ENCODE peak calls at places on chromosomes 11 and 22, in four cellular contexts. One of them, this sample, is unnamed.

GRCh38 chr22:36763576-36763975 is 12.3 kb downstream of the IFT27 start:
- DNase-seq in HepG2: no peak
- DNase-seq in transverse colon: no peak
- DNase-seq in ovary: no peak
- DNase-seq in this sample: peak; percentile 32

GRCh38 chr22:37924386-37925065 is 18.4 kb downstream of the MICALL1 start:
- DNase-seq in ovary: no peak
- DNase-seq in transverse colon: no peak
- DNase-seq in HepG2: no peak
- DNase-seq in this sample: peak; percentile 78

GRCh38 chr11:27174026-27174425 is 133.4 kb downstream of the BBOX1 start:
- DNase-seq in transverse colon: no peak
- DNase-seq in ovary: no peak
- DNase-seq in HepG2: peak; percentile 8
- DNase-seq in this sample: peak; percentile 58

GRCh38 chr11:1570896-1571759 is 943 bp downstream of the DUSP8 start:
- DNase-seq in transverse colon: no peak
- DNase-seq in HepG2: no peak
- DNase-seq in ovary: no peak
- DNase-seq in this sample: no peak

GRCh38 chr11:56688554-56688953 is 10.3 kb upstream of the OR9G1 start:
- DNase-seq in ovary: no peak
- DNase-seq in transverse colon: no peak
- DNase-seq in HepG2: no peak
- DNase-seq in this sample: no peak

GRCh38 chr11:120142072-120142423 is 4.1 kb upstream of the TRIM29 start:
- DNase-seq in HepG2: no peak
- DNase-seq in transverse colon: no peak
- DNase-seq in ovary: no peak
- DNase-seq in this sample: no peak

GRCh38 chr11:2899080-2899783 is 13.7 kb upstream of the CDKN1C start:
- DNase-seq in HepG2: no peak
- DNase-seq in transverse colon: no peak
- DNase-seq in ovary: no peak
- DNase-seq in this sample: no peak

GRCh38 chr11:60145677-60146076 is 37.2 kb downstream of the MS4A6A start:
- DNase-seq in HepG2: no peak
- DNase-seq in transverse colon: no peak
- DNase-seq in ovary: no peak
- DNase-seq in this sample: no peak

GRCh38 chr11:3129591-3130268 is 35.4 kb downstream of the OSBPL5 start:
- DNase-seq in ovary: no peak
- DNase-seq in HepG2: no peak
- DNase-seq in transverse colon: no peak
- DNase-seq in this sample: no peak

GRCh38 chr22:27581688-27582087 is 219.9 kb downstream of the MN1 start:
- DNase-seq in transverse colon: peak; percentile 61
- DNase-seq in ovary: peak; percentile 85
- DNase-seq in HepG2: no peak
- DNase-seq in this sample: peak; percentile 32

GRCh38 chr22:46373838-46374662 is 38.5 kb downstream of the TRMU start:
- DNase-seq in transverse colon: peak; percentile 74
- DNase-seq in ovary: no peak
- DNase-seq in HepG2: no peak
- DNase-seq in this sample: no peak

GRCh38 chr22:24806663-24807001 is 621 bp downstream of the SGSM1 start:
- DNase-seq in ovary: peak; percentile 24
- DNase-seq in transverse colon: no peak
- DNase-seq in HepG2: no peak
- DNase-seq in this sample: no peak

GRCh38 chr11:28461846-28462245 is 353.7 kb downstream of the METTL15 start:
- DNase-seq in HepG2: peak; percentile 2
- DNase-seq in ovary: no peak
- DNase-seq in transverse colon: no peak
- DNase-seq in this sample: no peak

GRCh38 chr22:33380789-33381530 is 322.8 kb upstream of the SYN3 start:
- DNase-seq in HepG2: no peak
- DNase-seq in ovary: no peak
- DNase-seq in transverse colon: no peak
- DNase-seq in this sample: no peak

DNA sequence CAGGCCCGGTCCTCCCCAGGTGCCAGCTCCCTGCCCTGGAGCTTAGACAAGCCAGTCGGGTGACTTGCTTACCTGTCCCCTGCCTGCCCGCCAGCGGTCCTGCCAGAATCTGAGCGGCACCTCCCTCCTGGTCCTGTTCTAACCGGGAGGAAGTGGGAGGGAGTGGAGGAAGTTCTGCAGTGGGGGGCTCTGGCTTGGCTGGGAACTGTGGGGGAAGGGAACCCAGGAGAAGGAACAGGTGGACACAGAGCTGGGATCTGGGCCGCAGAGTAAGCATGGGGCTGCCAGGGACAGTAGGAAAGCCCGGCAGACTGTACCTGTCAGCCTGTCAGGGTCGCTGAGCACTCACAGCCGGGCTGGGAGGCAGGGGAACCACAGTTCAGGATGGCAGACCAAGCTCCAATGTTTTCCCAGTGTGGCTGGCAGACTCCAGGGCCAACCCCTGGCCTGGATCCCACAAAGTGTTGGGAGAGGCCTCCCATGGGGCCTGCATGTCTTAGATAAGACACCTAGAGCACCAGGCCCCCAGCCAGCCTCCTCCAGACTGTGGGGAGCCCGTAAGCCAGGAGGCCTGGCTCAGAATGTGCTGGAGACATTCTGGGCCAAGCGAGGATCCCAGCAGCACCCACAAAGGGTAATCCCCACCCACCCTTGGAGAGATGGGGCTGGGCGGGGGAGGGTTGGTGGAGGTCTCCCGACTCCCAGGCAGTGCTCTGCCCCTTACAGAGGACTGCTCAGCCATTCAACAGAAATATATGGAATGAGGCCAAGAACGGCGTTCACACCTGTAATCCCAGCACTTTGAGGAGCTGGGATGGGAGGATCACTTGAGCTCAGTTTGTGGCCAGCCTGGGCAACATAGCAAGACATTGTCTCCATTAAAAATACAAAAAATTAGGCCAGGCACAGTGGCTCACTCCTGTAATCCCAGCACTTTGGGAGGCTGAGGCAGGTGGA is 2.3 kb downstream of the CYB5R3 start:
- DNase-seq in ovary: peak; percentile 48
- DNase-seq in transverse colon: peak; percentile 61
- DNase-seq in HepG2: no peak
- DNase-seq in this sample: peak; percentile 91
- TF ChIP-seq EP300 in ovary: no peak
- TF ChIP-seq EP300 in transverse colon: no peak
- TF ChIP-seq EP300 in HepG2: no peak
- TF ChIP-seq EP300 in this sample: no peak

GRCh38 chr11:12693485-12694181 is 19.4 kb downstream of the TEAD1 start:
- DNase-seq in HepG2: peak; percentile 48
- DNase-seq in ovary: peak; percentile 51
- DNase-seq in transverse colon: peak; percentile 54
- DNase-seq in this sample: peak; percentile 42
- TF ChIP-seq EP300 in HepG2: no peak
- TF ChIP-seq EP300 in ovary: no peak
- TF ChIP-seq EP300 in transverse colon: no peak
- TF ChIP-seq EP300 in this sample: no peak

GRCh38 chr11:34805937-34806336 is 110.2 kb downstream of the APIP start:
- DNase-seq in ovary: no peak
- DNase-seq in HepG2: no peak
- DNase-seq in transverse colon: no peak
- DNase-seq in this sample: no peak
- TF ChIP-seq EP300 in ovary: no peak
- TF ChIP-seq EP300 in HepG2: no peak
- TF ChIP-seq EP300 in transverse colon: no peak
- TF ChIP-seq EP300 in this sample: no peak

DNA sequence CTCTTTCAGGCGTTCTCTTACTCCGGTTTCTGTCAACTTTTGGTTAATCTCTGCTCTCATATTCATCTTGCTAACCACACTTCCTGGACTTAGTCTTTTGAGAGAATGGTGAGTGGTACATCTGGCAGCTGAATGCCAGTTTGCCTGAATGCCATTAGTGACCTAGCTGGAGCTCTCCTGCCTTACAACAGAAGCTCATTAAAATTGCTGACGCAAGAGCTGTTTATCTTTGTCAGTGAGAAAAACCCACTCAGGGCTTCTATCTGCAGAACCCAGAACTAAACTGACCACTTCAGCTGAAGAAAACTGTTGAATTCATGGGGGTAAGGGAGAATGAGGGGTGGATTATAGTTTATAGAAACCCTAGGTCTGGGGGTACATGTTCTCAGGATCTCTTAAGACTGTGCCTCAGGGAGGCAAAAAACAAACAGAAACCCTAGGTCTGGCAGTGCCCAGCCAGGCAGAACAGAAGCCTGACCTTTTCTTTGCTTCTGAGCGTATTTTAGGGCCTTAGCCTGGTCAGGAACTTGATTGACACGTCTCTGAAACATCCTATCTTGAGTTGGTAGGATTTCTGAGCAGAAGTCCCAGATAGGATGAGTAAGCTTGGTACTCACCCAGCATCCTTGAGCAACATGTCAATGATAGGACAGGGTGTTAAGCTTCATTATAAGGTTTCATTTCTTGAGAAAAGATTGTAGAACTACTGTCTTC is 52.8 kb upstream of the YWHAH start:
- DNase-seq in ovary: no peak
- DNase-seq in transverse colon: no peak
- DNase-seq in HepG2: no peak
- DNase-seq in this sample: no peak
- TF ChIP-seq EP300 in ovary: no peak
- TF ChIP-seq EP300 in transverse colon: no peak
- TF ChIP-seq EP300 in HepG2: no peak
- TF ChIP-seq EP300 in this sample: no peak

DNA sequence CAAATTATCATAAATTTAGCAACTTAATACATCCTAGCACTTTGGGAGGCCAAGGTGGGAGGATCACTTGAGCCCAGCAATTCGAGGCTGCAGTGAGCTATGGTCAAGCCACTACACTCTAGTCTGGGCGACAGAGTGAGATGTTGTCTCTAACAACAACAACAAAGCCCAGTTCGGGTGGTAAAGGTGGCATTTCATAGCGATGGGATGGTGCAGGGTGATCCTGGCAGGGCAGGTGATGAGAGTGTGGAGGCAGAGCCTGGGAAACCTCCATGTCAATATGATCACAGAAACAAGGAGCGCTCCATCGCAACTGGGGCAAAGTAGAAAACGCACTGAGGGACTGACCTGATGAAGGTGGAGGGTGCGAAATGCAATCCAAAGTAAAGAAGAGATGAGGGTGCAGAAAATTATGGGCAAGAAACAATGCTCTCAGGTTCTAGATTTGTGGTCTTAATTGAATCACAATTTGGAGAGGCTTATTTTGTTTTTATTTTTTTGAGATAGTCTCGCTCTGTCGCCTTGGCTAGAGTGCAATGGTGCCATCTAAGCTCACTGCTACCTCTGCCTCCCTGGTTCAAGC is 32.8 kb upstream of the CLDN5 start:
- DNase-seq in transverse colon: no peak
- DNase-seq in ovary: no peak
- DNase-seq in HepG2: no peak
- DNase-seq in this sample: no peak
- TF ChIP-seq EP300 in transverse colon: no peak
- TF ChIP-seq EP300 in ovary: no peak
- TF ChIP-seq EP300 in HepG2: no peak
- TF ChIP-seq EP300 in this sample: no peak

GRCh38 chr22:22164541-22165272 is 79.9 kb upstream of the VPREB1 start:
- DNase-seq in ovary: no peak
- DNase-seq in transverse colon: no peak
- DNase-seq in HepG2: no peak
- DNase-seq in this sample: no peak
- TF ChIP-seq EP300 in ovary: no peak
- TF ChIP-seq EP300 in transverse colon: no peak
- TF ChIP-seq EP300 in HepG2: no peak
- TF ChIP-seq EP300 in this sample: no peak

GRCh38 chr22:47716890-47717615 is 954.6 kb downstream of the TBC1D22A start:
- DNase-seq in ovary: no peak
- DNase-seq in transverse colon: no peak
- DNase-seq in HepG2: no peak
- DNase-seq in this sample: no peak

GRCh38 chr22:47713880-47714452 is 951.5 kb downstream of the TBC1D22A start:
- DNase-seq in HepG2: no peak
- DNase-seq in ovary: no peak
- DNase-seq in transverse colon: no peak
- DNase-seq in this sample: no peak

GRCh38 chr22:47718337-47718736 is 955.9 kb downstream of the TBC1D22A start:
- DNase-seq in HepG2: no peak
- DNase-seq in transverse colon: no peak
- DNase-seq in ovary: no peak
- DNase-seq in this sample: no peak

GRCh38 chr22:47710135-47710534 is 947.7 kb downstream of the TBC1D22A start:
- DNase-seq in ovary: no peak
- DNase-seq in transverse colon: no peak
- DNase-seq in HepG2: no peak
- DNase-seq in this sample: no peak

GRCh38 chr22:47715866-47716578 is 953.6 kb downstream of the TBC1D22A start:
- DNase-seq in ovary: no peak
- DNase-seq in transverse colon: no peak
- DNase-seq in HepG2: no peak
- DNase-seq in this sample: no peak
- TF ChIP-seq EP300 in ovary: no peak
- TF ChIP-seq EP300 in transverse colon: no peak
- TF ChIP-seq EP300 in HepG2: no peak
- TF ChIP-seq EP300 in this sample: no peak

This sample was measured in stomach.